ENCODE peak calls at places on chromosomes 1 and 21, in ten cellular contexts. One of them, this sample, is unnamed.

GRCh38 chr1:51837243-51837642 is 41.3 kb downstream of the NRDC start:
- DNase-seq in IMR-90: no peak
- DNase-seq in PC-9: no peak
- DNase-seq in heart left ventricle: no peak
- DNase-seq in CD8-positive, alpha-beta memory T cell: no peak
- DNase-seq in AG09309: no peak
- DNase-seq in fibroblast of lung: no peak
- DNase-seq in spleen: no peak
- DNase-seq in K562: no peak
- DNase-seq in mesenchymal stem cell: no peak
- DNase-seq in this sample: no peak

GRCh38 chr1:38685373-38685772 is 174.2 kb downstream of the RRAGC start:
- DNase-seq in IMR-90: no peak
- DNase-seq in PC-9: no peak
- DNase-seq in heart left ventricle: no peak
- DNase-seq in CD8-positive, alpha-beta memory T cell: no peak
- DNase-seq in AG09309: no peak
- DNase-seq in fibroblast of lung: no peak
- DNase-seq in spleen: no peak
- DNase-seq in K562: no peak
- DNase-seq in mesenchymal stem cell: no peak
- DNase-seq in this sample: no peak

GRCh38 chr1:207825719-207826556 is 74.1 kb downstream of the CD46 start:
- DNase-seq in IMR-90: peak; percentile 63
- DNase-seq in PC-9: no peak
- DNase-seq in heart left ventricle: peak; percentile 81
- DNase-seq in CD8-positive, alpha-beta memory T cell: peak; percentile 92
- DNase-seq in AG09309: no peak
- DNase-seq in fibroblast of lung: peak; percentile 85
- DNase-seq in spleen: peak; percentile 97
- DNase-seq in K562: peak; percentile 91
- DNase-seq in mesenchymal stem cell: peak; percentile 88
- DNase-seq in this sample: no peak

GRCh38 chr1:5478961-5479360 is 513.3 kb downstream of the NPHP4 start:
- DNase-seq in IMR-90: no peak
- DNase-seq in PC-9: no peak
- DNase-seq in heart left ventricle: no peak
- DNase-seq in CD8-positive, alpha-beta memory T cell: no peak
- DNase-seq in AG09309: no peak
- DNase-seq in fibroblast of lung: no peak
- DNase-seq in spleen: peak; percentile 45
- DNase-seq in K562: no peak
- DNase-seq in mesenchymal stem cell: no peak
- DNase-seq in this sample: no peak

GRCh38 chr1:71089536-71090270 is 8.9 kb upstream of the ZRANB2 start:
- DNase-seq in IMR-90: peak; percentile 69
- DNase-seq in PC-9: no peak
- DNase-seq in heart left ventricle: no peak
- DNase-seq in CD8-positive, alpha-beta memory T cell: no peak
- DNase-seq in AG09309: peak; percentile 31
- DNase-seq in fibroblast of lung: peak; percentile 68
- DNase-seq in spleen: no peak
- DNase-seq in K562: no peak
- DNase-seq in mesenchymal stem cell: peak; percentile 80
- DNase-seq in this sample: no peak

GRCh38 chr1:23558140-23558871 is 995 bp downstream of the ID3 start:
- DNase-seq in IMR-90: peak; percentile 48
- DNase-seq in PC-9: peak; percentile 66
- DNase-seq in heart left ventricle: peak; percentile 81
- DNase-seq in CD8-positive, alpha-beta memory T cell: no peak
- DNase-seq in AG09309: no peak
- DNase-seq in fibroblast of lung: no peak
- DNase-seq in spleen: peak; percentile 89
- DNase-seq in K562: peak; percentile 93
- DNase-seq in mesenchymal stem cell: peak; percentile 60
- DNase-seq in this sample: peak; percentile 89

GRCh38 chr1:30714536-30715090 is 8.8 kb downstream of the MATN1 start:
- DNase-seq in IMR-90: no peak
- DNase-seq in PC-9: no peak
- DNase-seq in heart left ventricle: no peak
- DNase-seq in CD8-positive, alpha-beta memory T cell: no peak
- DNase-seq in AG09309: no peak
- DNase-seq in fibroblast of lung: no peak
- DNase-seq in spleen: no peak
- DNase-seq in K562: no peak
- DNase-seq in mesenchymal stem cell: no peak
- DNase-seq in this sample: no peak

GRCh38 chr1:219806642-219807041 is 121.7 kb downstream of the SLC30A10 start:
- DNase-seq in IMR-90: no peak
- DNase-seq in PC-9: no peak
- DNase-seq in heart left ventricle: no peak
- DNase-seq in CD8-positive, alpha-beta memory T cell: no peak
- DNase-seq in AG09309: no peak
- DNase-seq in fibroblast of lung: no peak
- DNase-seq in spleen: no peak
- DNase-seq in K562: no peak
- DNase-seq in mesenchymal stem cell: no peak
- DNase-seq in this sample: no peak

GRCh38 chr21:32826317-32827167 is 55.0 kb upstream of the PAXBP1 start:
- DNase-seq in IMR-90: peak; percentile 63
- DNase-seq in PC-9: no peak
- DNase-seq in heart left ventricle: no peak
- DNase-seq in CD8-positive, alpha-beta memory T cell: no peak
- DNase-seq in AG09309: no peak
- DNase-seq in fibroblast of lung: peak; percentile 72
- DNase-seq in spleen: no peak
- DNase-seq in K562: peak; percentile 73
- DNase-seq in mesenchymal stem cell: peak; percentile 51
- DNase-seq in this sample: no peak

GRCh38 chr1:32539584-32540571 is 651 bp downstream of the ZBTB8A start:
- DNase-seq in IMR-90: peak; percentile 54
- DNase-seq in PC-9: no peak
- DNase-seq in heart left ventricle: peak; percentile 33
- DNase-seq in CD8-positive, alpha-beta memory T cell: no peak
- DNase-seq in AG09309: no peak
- DNase-seq in fibroblast of lung: peak; percentile 43
- DNase-seq in spleen: no peak
- DNase-seq in K562: peak; percentile 35
- DNase-seq in mesenchymal stem cell: peak; percentile 51
- DNase-seq in this sample: peak; percentile 64
- H3K4me3 ChIP-seq in IMR-90: peak overlapping the region; percentile 80
- H3K4me3 ChIP-seq in PC-9: peak overlapping the region; percentile 68
- H3K4me3 ChIP-seq in heart left ventricle: peak overlapping the region; percentile 64
- H3K4me3 ChIP-seq in CD8-positive, alpha-beta memory T cell: peak overlapping the region; percentile 32
- H3K4me3 ChIP-seq in AG09309: peak overlapping the region; percentile 58
- H3K4me3 ChIP-seq in fibroblast of lung: peak overlapping the region; percentile 70
- H3K4me3 ChIP-seq in spleen: peak overlapping the region; percentile 41
- H3K4me3 ChIP-seq in K562: peak overlapping the region; percentile 28
- H3K4me3 ChIP-seq in mesenchymal stem cell: peak overlapping the region; percentile 83
- H3K4me3 ChIP-seq in this sample: peak overlapping the region; percentile 33

GRCh38 chr1:147586412-147586811 is 45.1 kb downstream of the BCL9 start:
- DNase-seq in IMR-90: no peak
- DNase-seq in PC-9: no peak
- DNase-seq in heart left ventricle: no peak
- DNase-seq in CD8-positive, alpha-beta memory T cell: no peak
- DNase-seq in AG09309: no peak
- DNase-seq in fibroblast of lung: no peak
- DNase-seq in spleen: no peak
- DNase-seq in K562: peak; percentile 6
- DNase-seq in mesenchymal stem cell: peak; percentile 21
- DNase-seq in this sample: no peak
- H3K4me3 ChIP-seq in IMR-90: no peak overlapping the region
- H3K4me3 ChIP-seq in PC-9: no peak overlapping the region
- H3K4me3 ChIP-seq in heart left ventricle: no peak overlapping the region
- H3K4me3 ChIP-seq in CD8-positive, alpha-beta memory T cell: no peak overlapping the region
- H3K4me3 ChIP-seq in AG09309: no peak overlapping the region
- H3K4me3 ChIP-seq in fibroblast of lung: no peak overlapping the region
- H3K4me3 ChIP-seq in spleen: no peak overlapping the region
- H3K4me3 ChIP-seq in K562: no peak overlapping the region
- H3K4me3 ChIP-seq in mesenchymal stem cell: no peak overlapping the region
- H3K4me3 ChIP-seq in this sample: no peak overlapping the region

GRCh38 chr1:159015440-159015909 is 5.8 kb downstream of the IFI16 start:
- DNase-seq in IMR-90: peak; percentile 94
- DNase-seq in PC-9: no peak
- DNase-seq in heart left ventricle: peak; percentile 71
- DNase-seq in CD8-positive, alpha-beta memory T cell: peak; percentile 79
- DNase-seq in AG09309: peak; percentile 58
- DNase-seq in fibroblast of lung: peak; percentile 91
- DNase-seq in spleen: peak; percentile 85
- DNase-seq in K562: peak; percentile 72
- DNase-seq in mesenchymal stem cell: peak; percentile 93
- DNase-seq in this sample: peak; percentile 85

GRCh38 chr1:159014851-159015250 is 5.1 kb downstream of the IFI16 start:
- DNase-seq in IMR-90: no peak
- DNase-seq in PC-9: no peak
- DNase-seq in heart left ventricle: no peak
- DNase-seq in CD8-positive, alpha-beta memory T cell: no peak
- DNase-seq in AG09309: no peak
- DNase-seq in fibroblast of lung: no peak
- DNase-seq in spleen: no peak
- DNase-seq in K562: no peak
- DNase-seq in mesenchymal stem cell: no peak
- DNase-seq in this sample: no peak

GRCh38 chr1:159012495-159012894 is 2.8 kb downstream of the IFI16 start:
- DNase-seq in IMR-90: peak; percentile 24
- DNase-seq in PC-9: no peak
- DNase-seq in heart left ventricle: no peak
- DNase-seq in CD8-positive, alpha-beta memory T cell: peak; percentile 61
- DNase-seq in AG09309: no peak
- DNase-seq in fibroblast of lung: peak; percentile 37
- DNase-seq in spleen: peak; percentile 76
- DNase-seq in K562: no peak
- DNase-seq in mesenchymal stem cell: peak; percentile 54
- DNase-seq in this sample: peak; percentile 67

GRCh38 chr1:159011701-159012100 is 2.0 kb downstream of the IFI16 start:
- DNase-seq in IMR-90: no peak
- DNase-seq in PC-9: no peak
- DNase-seq in heart left ventricle: no peak
- DNase-seq in CD8-positive, alpha-beta memory T cell: no peak
- DNase-seq in AG09309: no peak
- DNase-seq in fibroblast of lung: no peak
- DNase-seq in spleen: no peak
- DNase-seq in K562: no peak
- DNase-seq in mesenchymal stem cell: no peak
- DNase-seq in this sample: no peak

GRCh38 chr1:159014003-159014571 is 4.4 kb downstream of the IFI16 start:
- DNase-seq in IMR-90: no peak
- DNase-seq in PC-9: no peak
- DNase-seq in heart left ventricle: no peak
- DNase-seq in CD8-positive, alpha-beta memory T cell: no peak
- DNase-seq in AG09309: no peak
- DNase-seq in fibroblast of lung: no peak
- DNase-seq in spleen: no peak
- DNase-seq in K562: no peak
- DNase-seq in mesenchymal stem cell: no peak
- DNase-seq in this sample: no peak
- H3K4me3 ChIP-seq in IMR-90: no peak overlapping the region
- H3K4me3 ChIP-seq in PC-9: no peak overlapping the region
- H3K4me3 ChIP-seq in heart left ventricle: no peak overlapping the region
- H3K4me3 ChIP-seq in CD8-positive, alpha-beta memory T cell: peak overlapping the region; percentile 48
- H3K4me3 ChIP-seq in AG09309: no peak overlapping the region
- H3K4me3 ChIP-seq in fibroblast of lung: no peak overlapping the region
- H3K4me3 ChIP-seq in spleen: peak overlapping the region; percentile 54
- H3K4me3 ChIP-seq in K562: no peak overlapping the region
- H3K4me3 ChIP-seq in mesenchymal stem cell: peak overlapping the region; percentile 86
- H3K4me3 ChIP-seq in this sample: peak overlapping the region; percentile 52

DNA sequence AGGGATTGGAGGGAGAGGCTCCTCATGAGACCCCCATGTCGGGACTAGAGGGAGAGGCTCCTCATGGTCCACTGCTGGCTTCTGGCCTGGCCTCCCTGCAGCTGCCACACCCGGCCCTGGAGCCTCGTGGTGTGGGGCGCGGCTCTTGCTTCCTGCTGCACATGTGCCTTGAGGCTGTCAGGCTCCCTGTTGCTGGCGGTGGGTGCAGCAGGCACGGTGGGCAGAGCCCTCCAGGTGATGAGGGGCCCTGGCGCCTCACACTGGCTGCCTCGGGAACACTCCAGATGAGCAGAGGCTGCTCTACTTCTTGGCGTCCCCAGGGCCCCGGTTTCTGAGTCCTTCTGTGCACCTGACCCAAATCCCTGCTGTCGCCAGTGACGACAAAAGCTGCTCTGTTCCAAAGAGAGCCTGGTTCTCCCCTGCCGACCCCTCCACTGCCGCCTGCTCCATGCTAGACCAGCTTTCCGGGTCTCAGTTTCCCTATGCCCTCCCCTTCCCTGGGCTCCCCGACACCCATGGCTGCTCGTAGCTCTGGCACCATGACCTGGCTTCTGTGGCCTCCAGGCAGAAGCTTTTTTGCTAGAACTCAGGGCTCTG is 9.7 kb upstream of the ATAD3B start:
- DNase-seq in IMR-90: no peak
- DNase-seq in PC-9: no peak
- DNase-seq in heart left ventricle: no peak
- DNase-seq in CD8-positive, alpha-beta memory T cell: no peak
- DNase-seq in AG09309: no peak
- DNase-seq in fibroblast of lung: no peak
- DNase-seq in spleen: no peak
- DNase-seq in K562: no peak
- DNase-seq in mesenchymal stem cell: no peak
- DNase-seq in this sample: no peak
- H3K4me3 ChIP-seq in IMR-90: no peak overlapping the region
- H3K4me3 ChIP-seq in PC-9: no peak overlapping the region
- H3K4me3 ChIP-seq in heart left ventricle: no peak overlapping the region
- H3K4me3 ChIP-seq in CD8-positive, alpha-beta memory T cell: no peak overlapping the region
- H3K4me3 ChIP-seq in AG09309: no peak overlapping the region
- H3K4me3 ChIP-seq in fibroblast of lung: no peak overlapping the region
- H3K4me3 ChIP-seq in spleen: no peak overlapping the region
- H3K4me3 ChIP-seq in K562: no peak overlapping the region
- H3K4me3 ChIP-seq in mesenchymal stem cell: no peak overlapping the region
- H3K4me3 ChIP-seq in this sample: peak overlapping the region; percentile 18

GRCh38 chr21:35050348-35051286 is 1.5 kb upstream of the RUNX1 start:
- DNase-seq in IMR-90: peak; percentile 70
- DNase-seq in PC-9: peak; percentile 46
- DNase-seq in heart left ventricle: no peak
- DNase-seq in CD8-positive, alpha-beta memory T cell: no peak
- DNase-seq in AG09309: no peak
- DNase-seq in fibroblast of lung: no peak
- DNase-seq in spleen: no peak
- DNase-seq in K562: no peak
- DNase-seq in mesenchymal stem cell: peak; percentile 29
- DNase-seq in this sample: no peak
- H3K4me3 ChIP-seq in IMR-90: no peak overlapping the region
- H3K4me3 ChIP-seq in PC-9: peak overlapping the region; percentile 17
- H3K4me3 ChIP-seq in heart left ventricle: no peak overlapping the region
- H3K4me3 ChIP-seq in CD8-positive, alpha-beta memory T cell: peak overlapping the region; percentile 2
- H3K4me3 ChIP-seq in AG09309: no peak overlapping the region
- H3K4me3 ChIP-seq in fibroblast of lung: no peak overlapping the region
- H3K4me3 ChIP-seq in spleen: no peak overlapping the region
- H3K4me3 ChIP-seq in K562: no peak overlapping the region
- H3K4me3 ChIP-seq in mesenchymal stem cell: no peak overlapping the region
- H3K4me3 ChIP-seq in this sample: no peak overlapping the region

This sample was measured in Peyer's patch.